ENCODE peak calls at places on chromosomes 5 and 9, in nine cellular contexts. B, E, Z, R, N, V, C, Y and Q are unnamed samples.

GRCh38 chr5:191949-192690 is 825 bp downstream of the LRRC14B start:
- DNase-seq in Y (no peak), Z (no peak), C (no peak), E (peak), N (no peak), V (no peak), R (no peak), B (no peak), Q (peak)

GRCh38 chr9:93951655-93952118 is 3.5 kb downstream of the BARX1 start:
- DNase-seq in Y (no peak), B (no peak), N (peak), E (no peak), R (no peak), C (no peak), V (no peak), Z (no peak), Q (no peak)

GRCh38 chr5:132859889-132860437 is 6.3 kb downstream of the GDF9 start:
- DNase-seq in Z (no peak), B (no peak), R (no peak), N (no peak), E (no peak), Y (no peak), V (no peak), C (no peak), Q (no peak)

GRCh38 chr5:121628783-121629182 is 222.9 kb upstream of the FTMT start:
- DNase-seq in E (no peak), R (no peak), B (no peak), C (no peak), Z (peak), N (peak), Y (no peak), V (peak), Q (no peak)

GRCh38 chr9:131609116-131609830 is 64.0 kb downstream of the PRRT1B start:
- DNase-seq in V (peak), B (peak), Z (peak), C (peak), N (no peak), E (no peak), R (no peak), Y (no peak), Q (no peak)

GRCh38 chr5:109049565-109049964 is 301.9 kb downstream of the FER start:
- DNase-seq in V (no peak), B (no peak), Z (no peak), N (no peak), Y (no peak), C (no peak), E (peak), R (no peak), Q (no peak)

GRCh38 chr5:146079695-146080361 is 25.5 kb downstream of the PLAC8L1 start:
- DNase-seq in Z (peak), R (no peak), V (peak), C (no peak), E (peak), N (no peak), Y (peak), B (peak), Q (no peak)

GRCh38 chr9:84668204-84669007 is 1.1 kb upstream of the NTRK2 start:
- DNase-seq in B (peak), Y (peak), V (peak), N (peak), R (no peak), E (peak), C (peak), Z (peak), Q (peak)

GRCh38 chr9:114674076-114674797 is 7.8 kb downstream of the TEX48 start:
- DNase-seq in C (no peak), R (no peak), Z (no peak), V (no peak), B (no peak), N (no peak), Y (no peak), E (no peak), Q (no peak)

GRCh38 chr9:91099471-91099870 is 262.2 kb downstream of the AUH start:
- DNase-seq in B (no peak), R (no peak), Z (no peak), N (no peak), Y (no peak), C (no peak), V (no peak), E (no peak), Q (no peak)

GRCh38 chr5:139820606-139821005 is 25.0 kb downstream of the PSD2 start:
- DNase-seq in N (no peak), E (no peak), R (no peak), V (no peak), C (no peak), Y (no peak), Z (no peak), B (no peak), Q (no peak)

GRCh38 chr9:111483862-111484563 is at the start of gene ECPAS:
- DNase-seq in C (peak), R (peak), E (peak), V (peak), Y (peak), N (peak), B (peak), Z (peak), Q (peak)
- TF ChIP-seq CTCF in C (no peak), R (no peak), E (no peak), V (no peak), Y (no peak), N (no peak), B (no peak), Z (no peak), Q (no peak)

GRCh38 chr5:66436721-66437120 is 159.5 kb upstream of the MAST4 start:
- DNase-seq in R (peak), V (no peak), N (no peak), Y (peak), Z (no peak), C (no peak), B (no peak), E (no peak), Q (no peak)
- TF ChIP-seq CTCF in R (peak), V (peak), N (no peak), Y (peak), Z (peak), C (no peak), B (peak), E (peak), Q (no peak)

GRCh38 chr5:172717481-172718195 is 53.4 kb downstream of the DUSP1 start:
- DNase-seq in N (no peak), Z (no peak), V (no peak), Y (no peak), C (no peak), E (no peak), B (no peak), R (no peak), Q (no peak)

GRCh38 chr5:172714491-172715420 is 56.2 kb downstream of the DUSP1 start:
- DNase-seq in Z (peak), V (peak), Y (peak), N (peak), R (peak), B (peak), C (peak), E (peak), Q (peak)

GRCh38 chr5:172715421-172715780 is 55.6 kb downstream of the DUSP1 start:
- DNase-seq in R (no peak), Y (no peak), B (no peak), N (no peak), Z (no peak), V (no peak), E (no peak), C (no peak), Q (no peak)

GRCh38 chr5:172716796-172717313 is 54.1 kb downstream of the DUSP1 start:
- DNase-seq in R (peak), E (peak), V (peak), B (peak), Z (peak), Y (peak), N (peak), C (peak), Q (peak)

GRCh38 chr5:172715931-172716682 is 54.9 kb downstream of the DUSP1 start:
- DNase-seq in C (no peak), E (no peak), B (no peak), Z (no peak), N (no peak), Y (peak), V (no peak), R (no peak), Q (no peak)
- TF ChIP-seq CTCF in C (no peak), E (no peak), B (no peak), Z (no peak), N (no peak), Y (no peak), V (peak), R (no peak), Q (no peak)

GRCh38 chr5:157322581-157322980 is 56.7 kb downstream of the CYFIP2 start:
- DNase-seq in V (no peak), E (no peak), Y (no peak), C (no peak), B (no peak), Z (no peak), R (no peak), N (no peak), Q (no peak)

GRCh38 chr5:157324237-157324636 is 58.3 kb downstream of the CYFIP2 start:
- DNase-seq in B (no peak), N (no peak), E (no peak), C (no peak), V (no peak), Z (no peak), R (no peak), Y (no peak), Q (no peak)

GRCh38 chr5:157326440-157327023 is 60.6 kb downstream of the CYFIP2 start:
- DNase-seq in R (no peak), Z (no peak), E (no peak), V (no peak), C (no peak), B (no peak), N (no peak), Y (no peak), Q (no peak)

GRCh38 chr5:157327771-157328170 is 61.8 kb downstream of the CYFIP2 start:
- DNase-seq in B (no peak), V (no peak), N (no peak), E (peak), Y (peak), R (no peak), Z (no peak), C (no peak), Q (no peak)

DNA sequence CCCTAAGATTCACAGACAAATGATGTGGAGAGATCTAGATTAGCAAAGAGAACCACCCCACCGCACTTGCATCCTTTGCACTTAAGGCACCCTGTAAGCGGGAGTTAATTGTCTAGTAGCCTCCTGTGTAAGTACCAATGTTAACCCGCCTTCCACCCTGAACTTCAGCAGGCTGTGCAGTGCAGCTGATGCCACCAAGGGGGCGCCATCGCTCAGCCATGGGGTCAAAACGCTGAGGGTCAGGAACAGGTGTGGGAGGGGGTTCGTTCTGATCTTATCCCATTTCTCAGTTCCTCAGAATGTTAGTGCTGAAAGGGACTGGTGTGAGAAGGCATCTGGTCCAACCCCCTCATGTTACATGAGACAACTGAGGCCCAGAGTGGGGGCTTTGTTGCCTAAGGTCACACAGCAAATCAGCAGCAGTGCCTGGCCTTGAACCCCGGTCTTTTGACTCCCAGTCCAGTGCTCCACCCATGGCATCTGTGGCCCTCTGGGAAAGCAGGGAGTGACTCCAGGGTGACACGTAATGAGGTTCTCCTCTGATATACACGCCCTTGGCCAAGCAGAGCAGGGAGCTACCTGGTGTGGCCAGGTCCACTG is 57.3 kb downstream of the CYFIP2 start:
- DNase-seq in Z (no peak), Y (no peak), N (no peak), B (no peak), V (no peak), E (no peak), R (no peak), C (no peak), Q (no peak)
- TF ChIP-seq CTCF in Z (peak), Y (peak), N (no peak), B (peak), V (peak), E (peak), R (peak), C (no peak), Q (peak)

GRCh38 chr5:170429014-170429413 is 39.8 kb upstream of the KCNMB1 start:
- DNase-seq in V (peak), Z (peak), Y (peak), R (no peak), E (no peak), N (no peak), C (no peak), B (peak), Q (no peak)
- TF ChIP-seq CTCF in V (peak), Z (peak), Y (peak), R (no peak), E (no peak), N (no peak), C (no peak), B (peak), Q (no peak)

GRCh38 chr9:88266416-88266815 is 121.8 kb upstream of the SPIN1 start:
- DNase-seq in Z (peak), Y (no peak), N (peak), V (no peak), E (peak), R (peak), C (no peak), B (no peak), Q (no peak)
- TF ChIP-seq CTCF in Z (no peak), Y (no peak), N (no peak), V (no peak), E (no peak), R (no peak), C (no peak), B (no peak), Q (no peak)

DNA sequence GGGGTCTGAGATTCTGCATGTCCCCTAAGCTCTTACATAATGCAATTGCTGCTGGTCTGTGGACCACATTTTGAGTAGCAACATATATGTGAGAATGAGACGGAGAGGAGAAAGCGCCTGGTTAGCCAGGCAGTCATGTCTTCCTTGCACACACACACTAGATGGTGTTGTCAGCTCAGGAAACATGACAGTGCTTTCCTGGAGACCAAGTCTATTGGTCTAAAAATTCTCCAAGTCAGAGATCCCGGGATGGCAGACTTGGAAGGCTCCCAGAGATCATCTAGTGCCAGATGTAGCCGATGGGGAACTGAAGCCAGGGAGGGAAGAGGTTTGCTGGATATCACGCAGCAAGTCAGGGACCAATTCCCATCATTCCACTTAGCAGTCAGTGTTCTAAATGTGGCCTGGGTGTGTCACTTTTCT is 53.4 kb downstream of the GALNT12 start:
- DNase-seq in C (peak), R (no peak), B (peak), N (peak), Y (peak), V (peak), Z (peak), E (no peak), Q (no peak)
- TF ChIP-seq CTCF in C (peak), R (no peak), B (peak), N (no peak), Y (peak), V (peak), Z (peak), E (no peak), Q (no peak)

GRCh38 chr9:21340735-21341134 is 5.5 kb upstream of the KLHL9 start:
- DNase-seq in N (no peak), E (no peak), B (no peak), Z (no peak), V (no peak), R (no peak), Y (no peak), C (no peak), Q (no peak)

GRCh38 chr9:21334603-21334968 is 618 bp downstream of the KLHL9 start:
- DNase-seq in R (no peak), Y (no peak), N (no peak), C (no peak), B (peak), V (peak), E (no peak), Z (peak), Q (no peak)

GRCh38 chr9:21331676-21332402 is 3.4 kb downstream of the KLHL9 start:
- DNase-seq in Z (no peak), E (no peak), B (peak), V (no peak), R (no peak), C (no peak), N (no peak), Y (no peak), Q (no peak)

GRCh38 chr9:21336467-21336866 is 1.3 kb upstream of the KLHL9 start:
- DNase-seq in E (no peak), V (no peak), Z (no peak), B (no peak), Y (peak), N (no peak), C (no peak), R (peak), Q (no peak)

GRCh38 chr9:21334969-21335632 is at the start of gene KLHL9:
- DNase-seq in Y (peak), V (peak), R (peak), E (peak), C (peak), B (peak), Z (peak), N (peak), Q (peak)
- TF ChIP-seq CTCF in Y (no peak), V (no peak), R (no peak), E (no peak), C (no peak), B (no peak), Z (no peak), N (no peak), Q (no peak)

GRCh38 chr5:9780501-9780900 is 150.3 kb upstream of the TAS2R1 start:
- DNase-seq in Z (no peak), Y (no peak), N (no peak), C (no peak), B (no peak), R (no peak), V (no peak), E (no peak), Q (no peak)

GRCh38 chr5:9771079-9771478 is 140.9 kb upstream of the TAS2R1 start:
- DNase-seq in Y (no peak), E (no peak), Z (no peak), C (no peak), B (no peak), R (no peak), N (no peak), V (no peak), Q (no peak)

GRCh38 chr5:9775339-9775738 is 145.2 kb upstream of the TAS2R1 start:
- DNase-seq in Y (peak), V (peak), R (no peak), B (no peak), E (no peak), N (no peak), Z (peak), C (no peak), Q (no peak)

GRCh38 chr5:9776525-9776924 is 146.4 kb upstream of the TAS2R1 start:
- DNase-seq in Z (no peak), C (no peak), R (no peak), V (peak), B (no peak), N (no peak), E (no peak), Y (peak), Q (no peak)

GRCh38 chr5:9774472-9775079 is 144.4 kb upstream of the TAS2R1 start:
- DNase-seq in V (peak), E (no peak), B (peak), C (no peak), N (no peak), Y (peak), Z (peak), R (no peak), Q (no peak)
- TF ChIP-seq CTCF in V (peak), E (no peak), B (peak), C (no peak), N (no peak), Y (peak), Z (peak), R (no peak), Q (no peak)